ENCODE peak calls at places on chromosome 20, in six cellular contexts. K, X, H, C, N and A are unnamed samples.

GRCh38 chr20:24755411-24755922 is 193.6 kb upstream of the CST7 start:
- DNase-seq in K (peak; percentile 61), X (no peak), H (no peak), C (no peak), N (no peak), A (no peak)

GRCh38 chr20:60214901-60215522 is 256.8 kb downstream of the CDH26 start:
- DNase-seq in K (no peak), X (no peak), H (no peak), C (no peak), N (no peak), A (no peak)

GRCh38 chr20:23440004-23440403 is 519 bp downstream of the CSTL1 start:
- DNase-seq in K (no peak), X (no peak), H (no peak), C (no peak), N (no peak), A (no peak)

GRCh38 chr20:35901678-35902544 is 52.4 kb downstream of the SCAND1 start:
- DNase-seq in K (no peak), X (no peak), H (no peak), C (peak; percentile 80), N (peak; percentile 23), A (peak; percentile 81)

GRCh38 chr20:15673206-15673605 is 900.0 kb downstream of the KIF16B start:
- DNase-seq in K (no peak), X (no peak), H (no peak), C (no peak), N (no peak), A (no peak)

GRCh38 chr20:3751664-3752385 is 15.7 kb downstream of the ADISSP start:
- DNase-seq in K (peak; percentile 65), X (no peak), H (no peak), C (no peak), N (no peak), A (peak; percentile 91)

GRCh38 chr20:9119776-9120175 is 50.9 kb downstream of the PLCB4 start:
- DNase-seq in K (peak; percentile 22), X (no peak), H (no peak), C (no peak), N (no peak), A (no peak)

GRCh38 chr20:17896247-17896723 is 72.3 kb downstream of the SNX5 start:
- DNase-seq in K (no peak), X (no peak), H (no peak), C (no peak), N (no peak), A (no peak)

GRCh38 chr20:52192296-52193007 is 873 bp upstream of the ZFP64 start:
- DNase-seq in K (peak; percentile 27), X (no peak), H (no peak), C (peak; percentile 75), N (peak; percentile 38), A (peak; percentile 58)

GRCh38 chr20:50538276-50538675 is 28.1 kb downstream of the PTPN1 start:
- DNase-seq in K (no peak), X (no peak), H (no peak), C (no peak), N (no peak), A (no peak)

GRCh38 chr20:1876217-1876921 is 18.8 kb upstream of the SIRPA start:
- DNase-seq in K (no peak), X (no peak), H (no peak), C (no peak), N (no peak), A (peak; percentile 19)

GRCh38 chr20:51715028-51715872 is 52.9 kb downstream of the ATP9A start:
- DNase-seq in K (peak; percentile 9), X (no peak), H (no peak), C (no peak), N (no peak), A (no peak)

GRCh38 chr20:2260250-2260649 is 35.6 kb upstream of the TGM3 start:
- DNase-seq in K (no peak), X (no peak), H (no peak), C (no peak), N (no peak), A (no peak)

GRCh38 chr20:57592263-57593092 is 27.7 kb downstream of the ZBP1 start:
- DNase-seq in K (no peak), X (no peak), H (no peak), C (no peak), N (no peak), A (no peak)

GRCh38 chr20:41182296-41183212 is 45.2 kb downstream of the PLCG1 start:
- DNase-seq in K (no peak), X (no peak), H (peak; percentile 59), C (no peak), N (no peak), A (no peak)

GRCh38 chr20:32441638-32442037 is 83.5 kb downstream of the ASXL1 start:
- DNase-seq in K (no peak), X (no peak), H (no peak), C (no peak), N (no peak), A (no peak)

GRCh38 chr20:32829291-32830005 is 9.7 kb downstream of the MAPRE1 start:
- DNase-seq in K (no peak), X (no peak), H (no peak), C (no peak), N (no peak), A (no peak)

GRCh38 chr20:48933017-48933766 is 11.7 kb downstream of the ARFGEF2 start:
- DNase-seq in K (no peak), X (no peak), H (no peak), C (no peak), N (no peak), A (no peak)

GRCh38 chr20:13659288-13659687 is 20.6 kb upstream of the TASP1 start:
- DNase-seq in K (no peak), X (no peak), H (no peak), C (no peak), N (no peak), A (no peak)

GRCh38 chr20:9506337-9506821 is 8.0 kb upstream of the LAMP5 start:
- DNase-seq in K (no peak), X (no peak), H (no peak), C (no peak), N (no peak), A (no peak)

GRCh38 chr20:50217207-50217949 is 26.7 kb downstream of the CEBPB start:
- DNase-seq in K (no peak), X (no peak), H (no peak), C (no peak), N (no peak), A (no peak)

GRCh38 chr20:5039255-5039657 is 37.9 kb upstream of the SLC23A2 start:
- DNase-seq in K (no peak), X (no peak), H (peak; percentile 80), C (no peak), N (no peak), A (no peak)

GRCh38 chr20:15619341-15619740 is 953.9 kb downstream of the KIF16B start:
- DNase-seq in K (no peak), X (no peak), H (no peak), C (no peak), N (no peak), A (no peak)

GRCh38 chr20:44692932-44693476 is 22.2 kb upstream of the CCN5 start:
- DNase-seq in K (peak; percentile 65), X (no peak), H (no peak), C (peak; percentile 92), N (peak; percentile 71), A (no peak)

GRCh38 chr20:56443654-56444540 is 24.5 kb upstream of the RTF2 start:
- DNase-seq in K (no peak), X (no peak), H (no peak), C (no peak), N (no peak), A (no peak)

GRCh38 chr20:1302578-1303541 is 26.1 kb downstream of the SDCBP2 start:
- DNase-seq in K (no peak), X (no peak), H (peak; percentile 67), C (no peak), N (no peak), A (no peak)

GRCh38 chr20:58892126-58892931 is 39.8 kb downstream of the GNAS start:
- DNase-seq in K (peak; percentile 77), X (peak; percentile 29), H (peak; percentile 93), C (peak; percentile 76), N (no peak), A (peak; percentile 83)

GRCh38 chr20:58892932-58893224 is 40.4 kb downstream of the GNAS start:
- DNase-seq in K (no peak), X (no peak), H (no peak), C (peak; percentile 39), N (no peak), A (peak; percentile 63)

GRCh38 chr20:58890454-58891075 is 38.0 kb downstream of the GNAS start:
- DNase-seq in K (peak; percentile 75), X (no peak), H (peak; percentile 94), C (peak; percentile 36), N (no peak), A (peak; percentile 87)

GRCh38 chr20:58891076-58891685 is 38.7 kb downstream of the GNAS start:
- DNase-seq in K (peak; percentile 83), X (no peak), H (peak; percentile 95), C (peak; percentile 45), N (no peak), A (peak; percentile 91)

DNA sequence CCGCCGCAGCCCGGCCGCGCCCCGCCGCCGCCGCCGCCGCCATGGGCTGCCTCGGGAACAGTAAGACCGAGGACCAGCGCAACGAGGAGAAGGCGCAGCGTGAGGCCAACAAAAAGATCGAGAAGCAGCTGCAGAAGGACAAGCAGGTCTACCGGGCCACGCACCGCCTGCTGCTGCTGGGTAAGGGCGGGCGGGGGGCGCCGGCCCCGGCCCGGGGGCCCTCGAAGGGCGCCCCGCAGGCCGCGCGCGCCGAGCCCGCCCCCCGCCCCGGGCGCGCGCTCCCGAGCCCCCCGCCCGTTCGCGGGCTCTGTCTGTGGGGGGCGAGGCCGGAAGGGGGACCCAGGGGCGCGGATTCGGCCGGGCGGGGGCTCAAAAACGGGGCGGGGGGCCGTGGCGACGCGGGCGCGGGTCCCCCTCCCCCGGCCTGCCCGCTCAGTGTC is 39.2 kb downstream of the GNAS start:
- DNase-seq in K (peak; percentile 48), X (no peak), H (no peak), C (peak; percentile 37), N (no peak), A (no peak)
- TF ChIP-seq POLR2A in K (no peak), X (no peak), H (no peak), C (no peak), N (no peak), A (no peak)

GRCh38 chr20:39993737-39994136 is 695.3 kb downstream of the MAFB start:
- DNase-seq in K (no peak), X (no peak), H (no peak), C (no peak), N (no peak), A (no peak)
- TF ChIP-seq POLR2A in K (no peak), X (no peak), H (no peak), C (no peak), N (no peak), A (no peak)

DNA sequence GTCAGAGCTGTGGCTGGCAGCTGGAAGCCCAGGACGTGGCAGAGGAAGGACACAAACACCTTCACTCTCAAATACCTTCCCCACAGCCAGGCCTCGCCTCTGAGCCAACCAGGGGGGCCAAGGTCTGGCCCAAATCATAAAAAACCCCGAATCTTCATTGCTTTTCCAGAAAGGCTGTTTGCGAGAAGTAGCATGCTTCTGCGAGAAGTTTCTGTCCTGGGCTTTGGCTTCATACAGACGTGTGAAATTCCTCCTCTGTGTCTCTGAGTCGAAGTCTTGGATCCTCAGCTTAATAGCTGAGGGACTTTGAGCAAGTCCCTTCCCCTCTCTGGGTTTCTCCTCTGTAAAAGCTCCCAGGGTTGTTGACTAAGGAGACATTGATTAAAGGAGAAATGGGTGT is 63.0 kb downstream of the CHMP4B start:
- DNase-seq in K (no peak), X (no peak), H (no peak), C (no peak), N (no peak), A (no peak)
- TF ChIP-seq POLR2A in K (no peak), X (no peak), H (no peak), C (no peak), N (no peak), A (no peak)

GRCh38 chr20:62977613-62978558 is 25.4 kb downstream of the SLC17A9 start:
- DNase-seq in K (no peak), X (no peak), H (peak; percentile 87), C (peak; percentile 49), N (peak; percentile 51), A (no peak)
- TF ChIP-seq POLR2A in K (no peak), X (no peak), H (no peak), C (no peak), N (no peak), A (no peak)